ENCODE peak calls at places on chromosome 11, in eight cellular contexts. D is glomerular endothelial cell, B is GM20000, F is astrocyte of the cerebellum, H is RCC 7860, N is left ventricle myocardium inferior, W is glutamatergic neuron, X is stomach. J is an unnamed sample.

GRCh38 chr11:133934599-133935550 is 21.9 kb downstream of the IGSF9B start:
- DNase-seq in D (no peak), B (no peak), F (no peak), H (peak), N (peak), W (no peak), X (no peak), J (no peak)

GRCh38 chr11:86804871-86805415 is 4.6 kb downstream of the PRSS23 start:
- DNase-seq in D (no peak), B (no peak), F (no peak), H (no peak), N (no peak), W (no peak), X (no peak), J (no peak)

GRCh38 chr11:69014084-69014935 is 1.3 kb upstream of the MRGPRF start:
- DNase-seq in D (no peak), B (no peak), F (no peak), H (no peak), N (peak), W (peak), X (peak), J (no peak)

GRCh38 chr11:99960536-99960935 is 726.6 kb upstream of the ARHGAP42 start:
- DNase-seq in D (no peak), B (no peak), F (no peak), H (no peak), N (no peak), W (no peak), X (no peak), J (no peak)

GRCh38 chr11:70353900-70354568 is 44.3 kb upstream of the CTTN start:
- DNase-seq in D (no peak), B (no peak), F (no peak), H (no peak), N (no peak), W (no peak), X (no peak), J (no peak)

GRCh38 chr11:17439316-17439782 is 37.3 kb downstream of the ABCC8 start:
- DNase-seq in D (no peak), B (no peak), F (no peak), H (peak), N (no peak), W (no peak), X (peak), J (no peak)

GRCh38 chr11:120413480-120413879 is 77.3 kb downstream of the ARHGEF12 start:
- DNase-seq in D (no peak), B (no peak), F (peak), H (no peak), N (no peak), W (no peak), X (no peak), J (no peak)

GRCh38 chr11:117614695-117615094 is 182.3 kb downstream of the DSCAML1 start:
- DNase-seq in D (no peak), B (no peak), F (no peak), H (no peak), N (no peak), W (no peak), X (no peak), J (no peak)

GRCh38 chr11:96237759-96238158 is 105.2 kb downstream of the MAML2 start:
- DNase-seq in D (no peak), B (no peak), F (no peak), H (no peak), N (no peak), W (no peak), X (no peak), J (no peak)

GRCh38 chr11:75313457-75314272 is 37.8 kb downstream of the ARRB1 start:
- DNase-seq in D (no peak), B (no peak), F (no peak), H (no peak), N (peak), W (no peak), X (peak), J (no peak)

GRCh38 chr11:12439615-12440014 is 62.2 kb downstream of the PARVA start:
- DNase-seq in D (no peak), B (no peak), F (no peak), H (no peak), N (no peak), W (no peak), X (no peak), J (no peak)

GRCh38 chr11:48109046-48109666 is 107.5 kb upstream of the OR4B1 start:
- DNase-seq in D (no peak), B (peak), F (peak), H (peak), N (no peak), W (no peak), X (no peak), J (no peak)

GRCh38 chr11:47271961-47272661 is 2.2 kb downstream of the MADD start:
- DNase-seq in D (no peak), B (peak), F (no peak), H (no peak), N (peak), W (peak), X (peak), J (no peak)

GRCh38 chr11:102485095-102485722 is 32.6 kb upstream of the TMEM123 start:
- DNase-seq in D (no peak), B (no peak), F (no peak), H (no peak), N (no peak), W (no peak), X (no peak), J (no peak)

GRCh38 chr11:23041104-23041503 is 180.8 kb upstream of the CCDC179 start:
- DNase-seq in D (no peak), B (no peak), F (no peak), H (no peak), N (no peak), W (no peak), X (no peak), J (no peak)

GRCh38 chr11:73249858-73250773 is 22.0 kb upstream of the P2RY6 start:
- DNase-seq in D (no peak), B (no peak), F (no peak), H (no peak), N (no peak), W (no peak), X (no peak), J (no peak)

GRCh38 chr11:105699203-105699602 is 89.3 kb downstream of the GRIA4 start:
- DNase-seq in D (no peak), B (no peak), F (no peak), H (no peak), N (no peak), W (no peak), X (no peak), J (no peak)

GRCh38 chr11:10898763-10899541 is 41.1 kb upstream of the ZBED5 start:
- DNase-seq in D (no peak), B (no peak), F (no peak), H (no peak), N (no peak), W (no peak), X (no peak), J (no peak)

J was measured in GM12864.